ENCODE peak calls at places on chromosome 16, in five cellular contexts. Z, I, B, J and E are unnamed samples.

GRCh38 chr16:59905628-59906027 is 1171.5 kb upstream of the GOT2 start:
- DNase-seq in I (no peak), B (no peak), Z (no peak), J (peak; percentile 25), E (no peak)

GRCh38 chr16:30934827-30935557 is 11.6 kb downstream of the FBXL19 start:
- DNase-seq in J (no peak), I (no peak), Z (no peak), B (no peak), E (peak; percentile 87)

GRCh38 chr16:8894736-8895334 is 12.7 kb downstream of the LITAFD start:
- DNase-seq in I (no peak), J (no peak), B (no peak), Z (peak; percentile 37), E (no peak)

GRCh38 chr16:23801387-23801786 is 34.4 kb upstream of the PRKCB start:
- DNase-seq in J (peak; percentile 31), I (peak; percentile 63), Z (peak; percentile 84), B (peak; percentile 67), E (peak; percentile 39)

GRCh38 chr16:81755915-81756644 is 23.0 kb upstream of the PLCG2 start:
- DNase-seq in Z (no peak), I (no peak), B (no peak), J (no peak), E (no peak)

GRCh38 chr16:69131167-69131748 is 1.1 kb downstream of the CHTF8 start:
- DNase-seq in Z (no peak), J (no peak), I (no peak), B (no peak), E (no peak)

GRCh38 chr16:69396187-69397061 is 10.6 kb upstream of the TERF2 start:
- DNase-seq in Z (no peak), I (no peak), J (peak; percentile 89), B (peak; percentile 62), E (no peak)

GRCh38 chr16:35306915-35307314 is 1847.5 kb downstream of the TP53TG3F start:
- DNase-seq in Z (no peak), I (no peak), J (no peak), B (no peak), E (no peak)

GRCh38 chr16:71564377-71564967 is 12.4 kb downstream of the TAT start:
- DNase-seq in I (no peak), B (no peak), Z (no peak), J (no peak), E (peak; percentile 98)

GRCh38 chr16:11151156-11151904 is 104.7 kb downstream of the SOCS1 start:
- DNase-seq in B (no peak), J (no peak), I (no peak), Z (no peak), E (no peak)

GRCh38 chr16:69204106-69204655 is 17.2 kb downstream of the SNTB2 start:
- DNase-seq in I (no peak), J (no peak), Z (no peak), B (no peak), E (no peak)

GRCh38 chr16:2325791-2326190 is 14.7 kb downstream of the ABCA3 start:
- DNase-seq in B (no peak), Z (no peak), J (no peak), I (no peak), E (no peak)

GRCh38 chr16:67555795-67556212 is 6.5 kb upstream of the CTCF start:
- DNase-seq in J (no peak), Z (no peak), B (no peak), I (no peak), E (no peak)

GRCh38 chr16:49487746-49488145 is 114.1 kb downstream of the C16orf78 start:
- DNase-seq in B (no peak), Z (no peak), I (no peak), J (no peak), E (no peak)

GRCh38 chr16:79580465-79581200 is 19.9 kb downstream of the MAF start:
- DNase-seq in Z (no peak), I (no peak), J (no peak), B (no peak), E (no peak)

GRCh38 chr16:68401871-68402747 is 46.2 kb downstream of the SMPD3 start:
- DNase-seq in I (no peak), B (no peak), Z (no peak), J (peak; percentile 59), E (no peak)

GRCh38 chr16:66427036-66427446 is at the start of gene BEAN1:
- DNase-seq in I (no peak), B (peak; percentile 40), Z (no peak), J (no peak), E (peak; percentile 66)

GRCh38 chr16:56203052-56203451 is 11.8 kb downstream of the GNAO1 start:
- DNase-seq in I (no peak), J (no peak), B (peak; percentile 20), Z (no peak), E (no peak)

GRCh38 chr16:12097523-12098428 is 121.2 kb downstream of the SNX29 start:
- DNase-seq in J (peak; percentile 58), I (no peak), B (peak; percentile 45), Z (peak; percentile 69), E (no peak)

GRCh38 chr16:51577621-51578303 is 426.7 kb upstream of the SALL1 start:
- DNase-seq in Z (no peak), I (peak; percentile 11), J (no peak), B (no peak), E (no peak)

GRCh38 chr16:76371441-76371840 is 94.2 kb downstream of the CNTNAP4 start:
- DNase-seq in B (no peak), I (no peak), J (no peak), Z (no peak), E (no peak)

GRCh38 chr16:8962393-8963009 is 1.2 kb downstream of the USP7 start:
- DNase-seq in J (no peak), I (no peak), B (no peak), Z (peak; percentile 62), E (no peak)

GRCh38 chr16:11190585-11191565 is 65.1 kb downstream of the SOCS1 start:
- DNase-seq in Z (no peak), I (no peak), B (no peak), J (no peak), E (no peak)

GRCh38 chr16:12057276-12057675 is 80.7 kb downstream of the SNX29 start:
- DNase-seq in B (no peak), J (no peak), Z (no peak), I (no peak), E (no peak)

DNA sequence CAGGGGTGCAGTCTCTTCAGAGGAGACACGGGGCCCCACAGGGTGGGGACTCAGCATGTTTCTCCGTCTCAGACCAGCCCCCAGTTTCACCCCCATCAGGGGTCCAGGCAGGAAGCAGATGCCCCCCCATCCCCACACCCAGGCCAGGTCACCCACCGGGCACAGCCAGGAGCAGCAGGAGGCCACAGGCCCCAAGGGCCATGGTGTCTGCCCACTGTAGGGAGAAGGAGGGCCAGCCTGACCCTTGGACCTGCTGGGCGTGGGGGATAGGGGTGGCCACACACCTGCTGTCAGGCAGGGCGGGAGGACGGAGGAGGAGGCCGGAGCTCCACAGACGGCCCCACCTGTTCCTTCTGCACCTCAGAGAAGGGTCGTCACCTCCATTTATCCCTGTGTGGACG is at the start of gene TPSG1:
- DNase-seq in Z (no peak), I (no peak), B (no peak), J (no peak), E (no peak)
- H3K27ac ChIP-seq in Z (no peak within 1 kb of the TSS), I (no peak within 1 kb of the TSS), B (no peak within 1 kb of the TSS), J (no peak within 1 kb of the TSS), E (no peak within 1 kb of the TSS)

DNA sequence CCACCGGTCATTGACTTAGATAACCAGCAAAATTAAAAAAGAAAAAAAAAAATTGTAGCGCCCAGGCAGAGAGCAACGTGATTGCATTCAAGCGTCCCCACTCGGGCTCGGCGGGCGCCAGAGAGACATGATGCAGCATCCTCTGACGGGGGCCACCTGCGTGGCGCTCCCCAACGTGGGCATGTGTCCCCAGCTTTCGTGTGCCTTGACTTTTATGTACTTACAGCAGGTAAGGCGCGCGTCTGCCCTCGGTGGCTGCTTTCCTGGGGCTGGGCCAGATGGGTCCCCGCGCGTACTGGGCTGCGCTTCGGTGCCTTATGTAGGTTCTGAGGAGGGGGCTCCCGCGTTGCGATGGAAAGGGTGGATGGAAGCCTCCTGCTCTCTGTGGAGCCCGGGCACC is 28.4 kb upstream of the RBFOX1 start:
- DNase-seq in I (no peak), B (no peak), Z (no peak), J (no peak), E (no peak)
- H3K27ac ChIP-seq in I (no peak overlapping the region), B (no peak overlapping the region), Z (no peak overlapping the region), J (no peak overlapping the region), E (no peak overlapping the region)

GRCh38 chr16:74903095-74903494 is 81.8 kb downstream of the WDR59 start:
- DNase-seq in J (no peak), B (no peak), I (no peak), Z (no peak), E (no peak)

GRCh38 chr16:74901606-74902005 is 83.3 kb downstream of the WDR59 start:
- DNase-seq in I (no peak), J (peak; percentile 5), B (no peak), Z (no peak), E (no peak)

GRCh38 chr16:74903882-74904678 is 80.8 kb downstream of the WDR59 start:
- DNase-seq in J (no peak), Z (no peak), B (no peak), I (no peak), E (no peak)

GRCh38 chr16:74899786-74900185 is 85.1 kb downstream of the WDR59 start:
- DNase-seq in I (no peak), J (no peak), B (no peak), Z (no peak), E (no peak)

DNA sequence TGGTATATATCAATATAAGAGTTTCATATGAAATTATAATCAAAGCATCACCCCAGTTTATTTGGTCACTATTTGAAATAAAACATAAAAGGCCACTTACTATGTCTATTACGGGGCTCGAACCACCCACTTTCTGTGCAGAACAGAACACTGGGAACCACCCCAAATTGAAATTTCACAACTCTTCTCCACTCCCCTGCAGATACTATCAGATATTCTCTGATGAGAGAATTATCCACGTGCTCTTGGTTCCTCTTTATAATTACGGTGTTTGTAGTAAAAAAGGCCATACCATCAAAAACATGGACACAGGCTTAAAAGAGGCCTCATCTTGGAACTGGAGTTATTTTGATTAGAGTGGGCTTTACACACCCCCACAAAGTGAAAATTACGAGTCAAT is 82.8 kb downstream of the WDR59 start:
- DNase-seq in Z (no peak), B (no peak), J (no peak), I (no peak), E (no peak)
- H3K27ac ChIP-seq in Z (no peak overlapping the region), B (no peak overlapping the region), J (no peak overlapping the region), I (no peak overlapping the region), E (no peak overlapping the region)

GRCh38 chr16:75062944-75063444 is 53.6 kb downstream of the LDHD start:
- DNase-seq in I (no peak), J (no peak), Z (no peak), B (no peak), E (no peak)
- H3K27ac ChIP-seq in I (no peak overlapping the region), J (no peak overlapping the region), Z (no peak overlapping the region), B (no peak overlapping the region), E (no peak overlapping the region)